ENCODE peak calls at places on chromosomes 4 and X, in ten cellular contexts. D is stimulated activated CD8-positive, alpha-beta memory T cell treated with anti-CD3 and anti-CD28 coated beads, Interleukin-4, amount 100 ng/mL, for 4 hours; Q is NCI-H460; A is NCI-H1092 treated with DMSO at 0.1 percent for 48 hours; M is amniotic stem cell; R is activated naive CD4-positive, alpha-beta T cell treated with Interleukin-2 at 50 U/mL for 16 hours; X is OCI-M1; Y is activated CD4-positive, alpha-beta T cell treated with anti-CD3 and anti-CD28 coated beads for 1 hour; E is NCI-H510A treated with DMSO at 0.1 percent for 48 hours; P is naive thymus-derived CD8-positive, alpha-beta T cell. O is an unnamed sample.

GRCh38 chr4:26432419-26432818 is 57.9 kb downstream of the CCKAR start:
- DNase-seq in D (no peak), Q (no peak), A (no peak), M (no peak), R (no peak), X (no peak), Y (no peak), E (no peak), P (no peak), O (no peak)

GRCh38 chr4:112145326-112145819 is at the start of gene FAM241A:
- DNase-seq in D (peak), Q (peak), A (peak), M (peak), R (peak), X (peak), Y (peak), E (peak), P (peak), O (peak)

GRCh38 chr4:102869569-102870227 is 906 bp downstream of the CISD2 start:
- DNase-seq in D (peak), Q (no peak), A (peak), M (no peak), R (peak), X (peak), Y (no peak), E (no peak), P (no peak), O (no peak)

GRCh38 chrX:19879742-19880378 is 7.5 kb downstream of the SH3KBP1 start:
- DNase-seq in D (no peak), Q (no peak), A (no peak), M (no peak), R (no peak), X (peak), Y (no peak), E (no peak), P (no peak), O (no peak)

GRCh38 chr4:141713771-141714445 is 77.5 kb downstream of the IL15 start:
- DNase-seq in D (no peak), Q (no peak), A (no peak), M (no peak), R (no peak), X (no peak), Y (no peak), E (no peak), P (no peak), O (peak)

GRCh38 chr4:107034091-107034698 is 1.9 kb downstream of the DKK2 start:
- DNase-seq in D (no peak), Q (no peak), A (peak), M (no peak), R (peak), X (peak), Y (no peak), E (peak), P (no peak), O (peak)

GRCh38 chrX:584572-584971 is 46.0 kb upstream of the SHOX start:
- DNase-seq in D (no peak), Q (no peak), A (no peak), M (no peak), R (no peak), X (no peak), Y (no peak), E (no peak), P (no peak), O (no peak)

GRCh38 chrX:49919617-49920016 is 2.8 kb upstream of the CLCN5 start:
- DNase-seq in D (no peak), Q (no peak), A (peak), M (no peak), R (peak), X (peak), Y (no peak), E (peak), P (no peak), O (peak)

GRCh38 chr4:130424211-130424610 is 1328.3 kb downstream of the C4orf33 start:
- DNase-seq in D (no peak), Q (no peak), A (no peak), M (no peak), R (no peak), X (no peak), Y (no peak), E (no peak), P (no peak), O (no peak)

GRCh38 chr4:2040391-2041233 is 18.5 kb upstream of the NAT8L start:
- DNase-seq in D (no peak), Q (no peak), A (no peak), M (no peak), R (no peak), X (no peak), Y (no peak), E (no peak), P (no peak), O (no peak)

GRCh38 chr4:155769092-155769491 is 10.3 kb downstream of the GUCY1B1 start:
- DNase-seq in D (no peak), Q (no peak), A (no peak), M (no peak), R (no peak), X (no peak), Y (no peak), E (no peak), P (no peak), O (no peak)

GRCh38 chr4:71913275-71913674 is 118.5 kb upstream of the NPFFR2 start:
- DNase-seq in D (no peak), Q (no peak), A (no peak), M (no peak), R (no peak), X (no peak), Y (no peak), E (no peak), P (no peak), O (no peak)

GRCh38 chr4:42371306-42372063 is 25.8 kb upstream of the SHISA3 start:
- DNase-seq in D (no peak), Q (peak), A (peak), M (no peak), R (no peak), X (peak), Y (no peak), E (peak), P (no peak), O (no peak)

GRCh38 chr4:152620218-152620617 is 59.6 kb downstream of the TMEM154 start:
- DNase-seq in D (no peak), Q (no peak), A (no peak), M (no peak), R (no peak), X (peak), Y (no peak), E (no peak), P (no peak), O (no peak)

GRCh38 chrX:153517421-153517820 is at the start of gene ATP2B3:
- DNase-seq in D (no peak), Q (no peak), A (peak), M (no peak), R (no peak), X (no peak), Y (no peak), E (no peak), P (no peak), O (no peak)

GRCh38 chr4:38664704-38665401 is 854 bp downstream of the KLF3 start:
- DNase-seq in D (no peak), Q (peak), A (peak), M (no peak), R (peak), X (peak), Y (no peak), E (peak), P (peak), O (peak)

GRCh38 chr4:53558981-53559620 is 32.2 kb downstream of the LNX1 start:
- DNase-seq in D (no peak), Q (no peak), A (no peak), M (no peak), R (no peak), X (no peak), Y (no peak), E (no peak), P (no peak), O (no peak)

GRCh38 chrX:69670001-69670555 is 54.2 kb downstream of the EDA start:
- DNase-seq in D (no peak), Q (no peak), A (no peak), M (no peak), R (no peak), X (no peak), Y (no peak), E (no peak), P (no peak), O (no peak)

GRCh38 chr4:1058198-1058996 is 47.0 kb downstream of the FGFRL1 start:
- DNase-seq in D (no peak), Q (no peak), A (no peak), M (no peak), R (no peak), X (no peak), Y (no peak), E (no peak), P (no peak), O (no peak)

GRCh38 chrX:28177202-28177601 is 196.0 kb upstream of the DCAF8L1 start:
- DNase-seq in D (no peak), Q (no peak), A (no peak), M (no peak), R (no peak), X (peak), Y (no peak), E (no peak), P (no peak), O (no peak)

GRCh38 chr4:85587952-85588351 is 113.0 kb downstream of the ARHGAP24 start:
- DNase-seq in D (no peak), Q (no peak), A (no peak), M (no peak), R (no peak), X (no peak), Y (no peak), E (no peak), P (no peak), O (no peak)

GRCh38 chrX:140733766-140734342 is 24.3 kb downstream of the LINC00632 start:
- DNase-seq in D (no peak), Q (peak), A (peak), M (peak), R (no peak), X (peak), Y (no peak), E (peak), P (no peak), O (peak)

GRCh38 chrX:9279271-9279596 is 185.6 kb upstream of the TBL1X start:
- DNase-seq in D (no peak), Q (no peak), A (no peak), M (no peak), R (no peak), X (peak), Y (no peak), E (no peak), P (no peak), O (no peak)

GRCh38 chr4:101418055-101418454 is 70.7 kb upstream of the PPP3CA start:
- DNase-seq in D (peak), Q (no peak), A (no peak), M (no peak), R (peak), X (peak), Y (no peak), E (no peak), P (peak), O (no peak)

GRCh38 chr4:1192091-1192492 is 19.7 kb upstream of the SPON2 start:
- DNase-seq in D (no peak), Q (peak), A (no peak), M (peak), R (no peak), X (peak), Y (no peak), E (no peak), P (no peak), O (peak)

GRCh38 chr4:8675383-8675782 is 82.8 kb downstream of the CPZ start:
- DNase-seq in D (no peak), Q (no peak), A (no peak), M (no peak), R (no peak), X (peak), Y (no peak), E (no peak), P (no peak), O (no peak)

GRCh38 chr4:141074098-141074878 is 59.0 kb downstream of the RNF150 start:
- DNase-seq in D (no peak), Q (no peak), A (no peak), M (no peak), R (no peak), X (no peak), Y (no peak), E (no peak), P (no peak), O (no peak)

GRCh38 chr4:8205241-8205707 is 6.2 kb downstream of the SH3TC1 start:
- DNase-seq in D (no peak), Q (no peak), A (no peak), M (no peak), R (no peak), X (no peak), Y (no peak), E (no peak), P (no peak), O (no peak)

GRCh38 chr4:139919513-139919912 is 234.5 kb downstream of the MAML3 start:
- DNase-seq in D (no peak), Q (no peak), A (no peak), M (no peak), R (no peak), X (no peak), Y (no peak), E (no peak), P (no peak), O (no peak)

GRCh38 chrX:63404332-63404731 is 53.2 kb upstream of the SPIN4 start:
- DNase-seq in D (no peak), Q (no peak), A (no peak), M (no peak), R (no peak), X (no peak), Y (no peak), E (no peak), P (no peak), O (no peak)

GRCh38 chr4:78951862-78952472 is 12.7 kb upstream of the PAQR3 start:
- DNase-seq in D (no peak), Q (peak), A (peak), M (peak), R (no peak), X (peak), Y (no peak), E (peak), P (peak), O (peak)

GRCh38 chr4:143402776-143403550 is 66.3 kb downstream of the GAB1 start:
- DNase-seq in D (no peak), Q (no peak), A (no peak), M (no peak), R (no peak), X (peak), Y (no peak), E (no peak), P (no peak), O (no peak)

GRCh38 chrX:147191361-147191760 is 376.8 kb upstream of the CXorf51A start:
- DNase-seq in D (no peak), Q (no peak), A (no peak), M (no peak), R (no peak), X (no peak), Y (no peak), E (no peak), P (no peak), O (no peak)

GRCh38 chr4:52126946-52127345 is 75.8 kb downstream of the SPATA18 start:
- DNase-seq in D (no peak), Q (no peak), A (no peak), M (no peak), R (no peak), X (no peak), Y (no peak), E (no peak), P (no peak), O (no peak)

O was measured in Calu3.